ENCODE peak calls at places on chromosome 2, in nine cellular contexts. T, D, I, X, O, S, Q, F and A are unnamed samples.

GRCh38 chr2:172131713-172132555 is 29.2 kb upstream of the DLX2 start:
- DNase-seq in S (no peak), O (no peak), X (no peak), Q (no peak), F (no peak), T (no peak), D (no peak), I (no peak), A (no peak)

GRCh38 chr2:86383844-86384243 is 46.4 kb upstream of the REEP1 start:
- DNase-seq in Q (no peak), D (peak; percentile 15), X (no peak), T (no peak), F (peak; percentile 80), I (no peak), S (no peak), O (no peak), A (peak; percentile 88)

GRCh38 chr2:16487686-16488085 is 177.9 kb downstream of the CYRIA start:
- DNase-seq in T (no peak), D (no peak), Q (peak; percentile 38), F (peak; percentile 1), X (peak; percentile 21), O (no peak), S (peak; percentile 59), I (peak; percentile 21), A (peak; percentile 63)

GRCh38 chr2:234673961-234674759 is 177.3 kb upstream of the ARL4C start:
- DNase-seq in S (no peak), D (no peak), T (no peak), I (no peak), O (no peak), X (no peak), Q (no peak), F (peak; percentile 36), A (no peak)

GRCh38 chr2:46970334-46971288 is 55.0 kb upstream of the MCFD2 start:
- DNase-seq in S (peak; percentile 95), O (no peak), I (no peak), F (peak; percentile 72), D (no peak), X (peak; percentile 77), Q (peak; percentile 73), T (no peak), A (peak; percentile 76)

GRCh38 chr2:199692489-199692888 is 158.5 kb downstream of the FTCDNL1 start:
- DNase-seq in I (no peak), X (peak; percentile 14), S (no peak), D (no peak), O (no peak), Q (peak; percentile 33), F (no peak), T (no peak), A (no peak)

GRCh38 chr2:109710505-109711229 is 83.4 kb upstream of the RGPD5 start:
- DNase-seq in F (no peak), I (no peak), Q (no peak), S (peak; percentile 23), O (no peak), X (no peak), T (no peak), D (no peak), A (no peak)

GRCh38 chr2:10311736-10312135 is 9.0 kb downstream of the HPCAL1 start:
- DNase-seq in I (no peak), Q (no peak), X (no peak), T (no peak), D (no peak), F (no peak), O (no peak), S (no peak), A (no peak)

GRCh38 chr2:234288974-234289455 is 207.9 kb downstream of the ARL4C start:
- DNase-seq in Q (peak; percentile 75), I (no peak), O (peak; percentile 94), D (no peak), T (peak; percentile 33), X (peak; percentile 58), F (peak; percentile 68), S (peak; percentile 58), A (peak; percentile 58)

GRCh38 chr2:230007931-230008707 is 60.6 kb downstream of the SLC16A14 start:
- DNase-seq in O (no peak), T (peak; percentile 68), S (peak; percentile 84), D (peak; percentile 51), Q (peak; percentile 77), X (peak; percentile 84), F (peak; percentile 88), I (peak; percentile 14), A (peak; percentile 86)

GRCh38 chr2:38178556-38179419 is 102.8 kb upstream of the CYP1B1 start:
- DNase-seq in F (peak; percentile 90), I (no peak), Q (no peak), D (no peak), T (no peak), X (peak; percentile 19), S (peak; percentile 86), O (no peak), A (peak; percentile 97)

GRCh38 chr2:10400978-10401951 is 46.9 kb downstream of the ODC1 start:
- DNase-seq in S (no peak), F (no peak), I (no peak), X (no peak), Q (no peak), D (no peak), O (no peak), T (no peak), A (no peak)

GRCh38 chr2:79660552-79660951 is 147.7 kb downstream of the CTNNA2 start:
- DNase-seq in I (no peak), Q (no peak), O (no peak), S (no peak), T (no peak), D (peak; percentile 3), X (no peak), F (no peak), A (no peak)

DNA sequence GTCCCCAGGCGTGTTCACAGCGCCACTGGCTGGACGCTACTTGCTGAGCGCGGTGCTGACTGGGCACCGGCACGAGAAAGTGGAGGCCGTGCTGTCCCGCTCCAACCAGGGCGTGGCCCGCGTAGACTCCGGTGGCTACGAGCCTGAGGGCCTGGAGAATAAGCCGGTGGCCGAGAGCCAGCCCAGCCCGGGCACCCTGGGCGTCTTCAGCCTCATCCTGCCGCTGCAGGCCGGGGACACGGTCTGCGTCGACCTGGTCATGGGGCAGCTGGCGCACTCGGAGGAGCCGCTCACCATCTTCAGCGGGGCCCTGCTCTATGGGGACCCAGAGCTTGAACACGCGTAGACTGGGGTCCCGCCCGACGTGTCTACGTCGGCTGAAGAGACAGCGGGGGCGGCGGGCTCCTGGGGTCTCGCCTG is 892 bp upstream of the KHK start:
- DNase-seq in F (peak; percentile 69), T (peak; percentile 83), O (no peak), I (no peak), X (peak; percentile 69), Q (peak; percentile 69), S (peak; percentile 76), D (no peak), A (peak; percentile 54)
- H3K4me3 ChIP-seq in F (peak overlapping the region; percentile 56), T (peak overlapping the region; percentile 73), O (peak overlapping the region; percentile 68), I (peak overlapping the region; percentile 55), X (peak overlapping the region; percentile 86), Q (peak overlapping the region; percentile 57), S (peak overlapping the region; percentile 42), D (peak overlapping the region; percentile 29), A (peak overlapping the region; percentile 45)

GRCh38 chr2:156110890-156111289 is 221.6 kb downstream of the NR4A2 start:
- DNase-seq in T (no peak), I (no peak), O (no peak), X (peak; percentile 49), F (no peak), S (peak; percentile 55), Q (no peak), D (no peak), A (no peak)
- TF ChIP-seq CTCF in T (no peak), I (peak; percentile 23), O (no peak), X (peak; percentile 57), F (no peak), S (peak; percentile 21), Q (no peak), D (no peak), A (no peak)

GRCh38 chr2:60311524-60311923 is 241.9 kb downstream of the BCL11A start:
- DNase-seq in F (no peak), X (no peak), D (no peak), O (no peak), Q (no peak), S (no peak), I (no peak), T (no peak), A (no peak)
- H3K4me3 ChIP-seq in F (no peak overlapping the region), X (no peak overlapping the region), D (no peak overlapping the region), O (no peak overlapping the region), Q (no peak overlapping the region), S (no peak overlapping the region), I (no peak overlapping the region), T (no peak overlapping the region), A (no peak overlapping the region)

DNA sequence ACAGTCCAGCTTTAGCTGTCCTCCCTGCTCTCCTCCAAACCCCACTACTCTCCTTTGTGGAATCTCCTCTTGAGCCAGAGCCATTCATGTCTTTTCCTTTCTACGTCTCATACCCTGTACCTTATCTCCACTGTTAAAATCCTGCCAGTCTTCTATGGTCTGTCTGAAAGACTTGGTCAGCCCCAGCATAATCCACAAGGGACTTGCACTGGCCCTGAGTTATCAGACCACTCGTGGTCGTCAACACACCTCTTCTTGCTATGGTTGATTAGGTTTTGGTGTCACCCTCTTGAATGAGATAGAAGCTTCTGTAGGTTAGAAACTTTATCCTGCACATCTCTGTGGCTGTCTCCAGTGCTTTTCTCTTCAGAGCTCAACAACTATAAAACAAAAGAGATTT is 56.8 kb downstream of the MYO1B start:
- DNase-seq in F (no peak), O (no peak), I (no peak), Q (no peak), D (no peak), X (no peak), T (no peak), S (no peak), A (no peak)
- TF ChIP-seq CTCF in F (no peak), O (no peak), I (no peak), Q (no peak), D (no peak), X (no peak), T (no peak), S (no peak), A (no peak)

DNA sequence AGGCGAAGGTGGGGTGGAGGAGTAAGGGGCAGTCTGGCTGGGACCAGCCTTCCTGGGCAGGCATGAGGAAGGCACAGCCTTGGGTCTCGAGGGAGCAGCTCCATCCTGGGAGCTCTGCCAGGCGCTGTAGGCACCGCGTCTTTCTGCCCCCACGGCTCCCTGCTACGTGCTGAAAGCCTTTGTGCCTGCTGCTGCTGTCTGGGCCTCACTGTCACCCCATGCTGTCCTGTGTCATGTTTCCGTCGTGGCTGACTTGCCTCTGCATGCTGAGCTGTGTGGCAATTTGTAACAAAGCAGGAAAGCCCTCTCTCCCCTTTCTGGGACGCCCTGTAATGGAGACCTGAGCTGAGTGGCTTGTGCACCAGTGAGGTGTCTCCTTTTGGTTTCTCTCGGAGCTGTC is 152.5 kb downstream of the TSN start:
- DNase-seq in S (peak; percentile 16), X (no peak), Q (no peak), F (no peak), I (no peak), D (no peak), O (no peak), T (no peak), A (no peak)
- H3K4me3 ChIP-seq in S (no peak overlapping the region), X (no peak overlapping the region), Q (no peak overlapping the region), F (no peak overlapping the region), I (no peak overlapping the region), D (no peak overlapping the region), O (no peak overlapping the region), T (no peak overlapping the region), A (no peak overlapping the region)